ENCODE peak calls at places on chromosomes 13 and 19, in seven cellular contexts. N is adrenal gland; Y is CD8-positive, alpha-beta T cell; H is uterus; Q is IMR-90; U is spleen; B is cardiac muscle cell. P is an unnamed sample.

GRCh38 chr13:20332361-20333096 is 100.4 kb upstream of the GJB6 start:
- DNase-seq in H (no peak), B (peak), U (no peak), N (no peak), Y (no peak), Q (no peak), P (peak)

GRCh38 chr19:23403581-23404324 is 8.5 kb upstream of the ZNF91 start:
- DNase-seq in H (no peak), B (no peak), N (no peak), Q (no peak), U (no peak), Y (no peak), P (no peak)

GRCh38 chr13:23609414-23610186 is 39.4 kb downstream of the TNFRSF19 start:
- DNase-seq in U (no peak), B (peak), Q (peak), Y (no peak), N (no peak), H (peak), P (no peak)

GRCh38 chr13:104750377-104750776 is 1684.2 kb upstream of the SLC10A2 start:
- DNase-seq in N (no peak), B (no peak), H (no peak), Q (no peak), U (no peak), Y (no peak), P (no peak)

GRCh38 chr19:51026554-51026831 is at the start of gene KLK11:
- DNase-seq in U (no peak), Q (no peak), B (no peak), Y (no peak), H (no peak), N (no peak), P (no peak)

GRCh38 chr19:38028913-38029565 is 122.0 kb downstream of the SIPA1L3 start:
- DNase-seq in H (no peak), B (no peak), Y (no peak), N (no peak), Q (peak), U (no peak), P (no peak)

GRCh38 chr13:90640976-90641375 is 706.5 kb upstream of the MIR17HG start:
- DNase-seq in U (no peak), Y (no peak), Q (no peak), H (no peak), B (peak), N (no peak), P (no peak)

GRCh38 chr19:46842791-46843190 is 7.9 kb downstream of the AP2S1 start:
- DNase-seq in H (no peak), N (no peak), Y (no peak), Q (no peak), B (no peak), U (no peak), P (no peak)

GRCh38 chr13:48038763-48039162 is 1.2 kb downstream of the NUDT15 start:
- DNase-seq in B (no peak), Q (no peak), U (no peak), Y (no peak), H (no peak), N (no peak), P (no peak)

GRCh38 chr13:59447031-59447430 is 716.7 kb downstream of the DIAPH3 start:
- DNase-seq in N (no peak), B (no peak), U (no peak), H (no peak), Q (no peak), Y (no peak), P (no peak)

GRCh38 chr13:44347905-44348304 is 25.7 kb upstream of the SERP2 start:
- DNase-seq in B (peak), Q (peak), Y (no peak), U (no peak), N (peak), H (no peak), P (no peak)

GRCh38 chr13:70623260-70623659 is 515.0 kb upstream of the KLHL1 start:
- DNase-seq in U (no peak), N (no peak), H (no peak), Y (no peak), B (peak), Q (peak), P (no peak)

GRCh38 chr19:10402441-10403038 is 802 bp downstream of the CDC37 start:
- DNase-seq in Y (no peak), H (no peak), B (peak), U (no peak), Q (no peak), N (peak), P (peak)

DNA sequence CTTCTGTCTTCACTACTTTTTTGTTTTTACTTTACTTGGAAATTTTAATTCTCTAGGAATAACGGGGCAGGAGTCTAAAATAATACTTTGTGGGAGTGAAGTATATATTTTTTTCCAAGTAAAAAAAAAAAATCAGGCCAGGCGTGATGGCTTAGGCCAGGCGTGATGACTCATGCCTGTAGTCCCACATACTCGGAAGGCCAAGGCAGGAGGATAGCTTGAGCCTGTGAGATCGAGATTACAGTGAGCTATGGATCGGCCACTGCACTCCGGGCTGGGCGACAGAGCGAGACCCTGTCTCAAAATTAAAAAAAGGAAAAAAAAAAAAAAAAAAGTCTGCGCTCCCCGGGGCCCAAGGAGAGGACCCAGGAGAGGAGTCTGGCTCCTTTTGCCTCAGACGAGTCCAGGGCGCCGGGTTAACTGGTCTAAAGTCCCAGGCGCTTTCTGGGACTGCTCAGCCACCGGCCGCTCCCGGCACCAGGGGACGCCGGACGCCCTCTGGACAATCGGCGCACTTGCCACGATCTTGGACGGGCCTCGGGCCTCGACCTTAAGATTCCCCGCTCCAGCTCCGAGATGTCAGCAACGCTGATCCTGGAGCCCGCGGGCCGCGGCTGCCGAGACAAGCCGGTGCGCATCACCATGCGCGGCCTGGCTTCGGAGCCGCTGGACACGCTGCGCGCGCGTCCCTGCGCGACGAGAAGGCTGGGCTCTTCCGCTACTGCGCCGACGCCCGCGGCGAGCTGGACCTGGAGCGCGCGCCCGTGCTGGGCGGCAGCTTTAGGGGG is 2.7 kb upstream of the ZFP82 start:
- DNase-seq in N (peak), B (peak), U (peak), Y (no peak), H (peak), Q (peak), P (peak)
- H3K4me3 ChIP-seq in N (no peak), B (peak), U (peak), Y (no peak), H (peak), Q (peak), P (peak)

DNA sequence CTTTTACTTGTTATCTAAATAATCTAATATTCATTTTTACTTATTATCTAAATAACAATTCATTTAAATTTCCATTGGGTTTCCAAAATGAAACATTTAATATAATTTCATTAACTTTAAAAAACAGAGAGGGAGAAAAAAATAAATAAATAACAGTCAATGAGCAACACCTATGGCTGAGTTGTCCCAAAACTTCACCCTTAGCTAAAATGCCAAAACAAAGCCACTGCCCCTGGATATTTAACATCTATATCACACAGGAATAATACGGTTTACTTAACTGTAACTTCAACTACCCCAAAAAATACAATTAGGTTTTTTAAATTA is 570 bp downstream of the ELF1 start:
- DNase-seq in Q (no peak), Y (no peak), B (no peak), U (no peak), N (no peak), H (no peak), P (no peak)
- H3K27ac ChIP-seq in Q (no peak), Y (peak), B (no peak), U (peak), N (peak), H (peak), P (peak)

DNA sequence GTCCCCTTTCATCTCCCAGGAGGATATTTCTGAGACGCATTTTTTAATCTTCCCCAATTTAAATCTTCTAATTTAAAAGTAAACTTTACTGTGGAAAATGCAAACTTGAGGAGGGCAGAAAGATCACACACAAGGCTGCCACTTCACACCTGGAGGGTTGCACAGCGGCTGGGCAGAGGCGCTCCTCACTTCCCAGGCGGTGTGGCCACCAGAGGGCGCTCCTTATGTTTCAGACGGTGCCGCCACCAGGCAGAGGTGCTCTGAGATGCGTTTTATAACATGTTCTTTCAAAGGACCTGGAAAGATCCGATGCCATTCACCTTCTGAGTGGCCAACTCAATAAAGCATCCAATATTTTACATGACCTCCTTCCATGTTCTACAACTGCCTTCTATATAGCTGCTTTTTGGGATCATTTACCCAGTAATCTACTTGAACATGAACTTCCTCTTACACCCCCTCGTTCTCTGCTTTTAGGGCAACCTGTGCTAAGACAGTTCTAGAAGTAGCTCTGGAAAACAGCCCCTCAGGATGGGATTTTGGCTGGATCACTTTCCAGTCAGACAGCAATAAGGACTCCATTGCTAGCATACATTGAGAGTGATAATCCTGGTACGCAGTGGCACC is 14.8 kb upstream of the MTUS2 start:
- DNase-seq in B (peak), Q (no peak), N (no peak), H (no peak), U (no peak), Y (peak), P (no peak)
- TF ChIP-seq CTCF in B (peak), Q (peak), N (no peak), H (no peak), U (no peak), Y (no peak), P (no peak)

GRCh38 chr19:18503971-18504885 is 17.6 kb downstream of the ELL start:
- DNase-seq in N (no peak), B (no peak), Q (no peak), Y (no peak), U (peak), H (no peak), P (no peak)
- H3K4me3 ChIP-seq in N (no peak), B (no peak), Q (no peak), Y (no peak), U (no peak), H (no peak), P (no peak)

DNA sequence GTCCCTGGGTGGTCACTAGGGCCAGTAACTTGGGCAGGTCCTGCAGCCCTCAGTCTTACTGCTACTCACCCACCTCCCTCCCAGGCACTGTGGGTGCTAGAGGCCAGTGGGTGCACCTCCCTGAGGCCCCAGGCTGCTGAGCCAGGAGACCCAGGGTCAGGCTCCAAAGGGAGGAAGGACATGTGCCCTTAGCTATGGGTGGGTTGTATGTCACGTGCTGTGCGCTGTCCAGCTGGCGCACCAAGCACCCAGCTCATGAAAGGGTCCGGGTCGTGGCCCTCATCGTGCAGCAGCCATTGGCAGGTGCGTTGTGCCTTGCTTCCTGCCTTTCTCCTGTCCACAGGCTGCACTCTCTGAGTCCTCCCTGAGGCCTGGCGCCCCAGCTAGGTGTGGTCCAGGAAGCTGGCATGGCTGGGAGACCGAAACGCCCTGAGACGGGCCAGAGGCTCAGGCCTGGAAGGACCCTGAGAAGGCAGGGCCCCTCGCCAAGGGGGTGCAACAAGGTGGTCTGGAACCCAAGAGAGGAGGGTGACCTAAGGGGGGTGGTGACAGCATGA is 47.0 kb upstream of the KCTD15 start:
- DNase-seq in Q (no peak), B (no peak), Y (no peak), N (no peak), U (no peak), H (no peak), P (no peak)
- H3K27ac ChIP-seq in Q (no peak), B (no peak), Y (no peak), N (no peak), U (no peak), H (no peak), P (no peak)

P was measured in psoas muscle.